ENCODE peak calls at places on chromosomes 13 and 19, in eight cellular contexts. One of them, this sample, is unnamed.

GRCh38 chr13:106753241-106753640 is 185.3 kb upstream of the ARGLU1 start:
- DNase-seq in HEK293T: peak; percentile 10
- DNase-seq in EH: no peak
- DNase-seq in fibroblast of gingiva: no peak
- DNase-seq in stimulated activated CD4-positive, alpha-beta T cell treated with anti-CD3 and anti-CD28 coated beads, TNF-alpha, amount 100 ng/mL, for 48 hours: no peak
- DNase-seq in HT-29: peak; percentile 36
- DNase-seq in right atrium auricular region: no peak
- DNase-seq in T-helper 17 cell: no peak
- DNase-seq in this sample: no peak

GRCh38 chr13:45393941-45394570 is 24.1 kb downstream of the SLC25A30 start:
- DNase-seq in HEK293T: peak; percentile 68
- DNase-seq in EH: peak; percentile 62
- DNase-seq in fibroblast of gingiva: peak; percentile 42
- DNase-seq in stimulated activated CD4-positive, alpha-beta T cell treated with anti-CD3 and anti-CD28 coated beads, TNF-alpha, amount 100 ng/mL, for 48 hours: no peak
- DNase-seq in HT-29: peak; percentile 81
- DNase-seq in right atrium auricular region: no peak
- DNase-seq in T-helper 17 cell: no peak
- DNase-seq in this sample: no peak

GRCh38 chr13:79480954-79481684 is at the start of gene NDFIP2:
- DNase-seq in HEK293T: peak; percentile 91
- DNase-seq in EH: peak; percentile 85
- DNase-seq in fibroblast of gingiva: peak; percentile 89
- DNase-seq in stimulated activated CD4-positive, alpha-beta T cell treated with anti-CD3 and anti-CD28 coated beads, TNF-alpha, amount 100 ng/mL, for 48 hours: peak; percentile 80
- DNase-seq in HT-29: peak; percentile 91
- DNase-seq in right atrium auricular region: peak; percentile 80
- DNase-seq in T-helper 17 cell: peak; percentile 76
- DNase-seq in this sample: peak; percentile 47

GRCh38 chr19:55212447-55212846 is 3.1 kb upstream of the PTPRH start:
- DNase-seq in HEK293T: no peak
- DNase-seq in EH: no peak
- DNase-seq in fibroblast of gingiva: no peak
- DNase-seq in stimulated activated CD4-positive, alpha-beta T cell treated with anti-CD3 and anti-CD28 coated beads, TNF-alpha, amount 100 ng/mL, for 48 hours: peak; percentile 23
- DNase-seq in HT-29: peak; percentile 98
- DNase-seq in right atrium auricular region: no peak
- DNase-seq in T-helper 17 cell: no peak
- DNase-seq in this sample: no peak

GRCh38 chr13:44739539-44739938 is 163.4 kb upstream of the TSC22D1 start:
- DNase-seq in HEK293T: no peak
- DNase-seq in EH: no peak
- DNase-seq in fibroblast of gingiva: no peak
- DNase-seq in stimulated activated CD4-positive, alpha-beta T cell treated with anti-CD3 and anti-CD28 coated beads, TNF-alpha, amount 100 ng/mL, for 48 hours: no peak
- DNase-seq in HT-29: no peak
- DNase-seq in right atrium auricular region: no peak
- DNase-seq in T-helper 17 cell: no peak
- DNase-seq in this sample: no peak

GRCh38 chr13:28337196-28338045 is 157.5 kb downstream of the FLT1 start:
- DNase-seq in HEK293T: no peak
- DNase-seq in EH: peak; percentile 97
- DNase-seq in fibroblast of gingiva: peak; percentile 82
- DNase-seq in stimulated activated CD4-positive, alpha-beta T cell treated with anti-CD3 and anti-CD28 coated beads, TNF-alpha, amount 100 ng/mL, for 48 hours: no peak
- DNase-seq in HT-29: no peak
- DNase-seq in right atrium auricular region: no peak
- DNase-seq in T-helper 17 cell: no peak
- DNase-seq in this sample: no peak

GRCh38 chr19:6017576-6017975 is 39.6 kb upstream of the RANBP3 start:
- DNase-seq in HEK293T: no peak
- DNase-seq in EH: no peak
- DNase-seq in fibroblast of gingiva: no peak
- DNase-seq in stimulated activated CD4-positive, alpha-beta T cell treated with anti-CD3 and anti-CD28 coated beads, TNF-alpha, amount 100 ng/mL, for 48 hours: no peak
- DNase-seq in HT-29: no peak
- DNase-seq in right atrium auricular region: no peak
- DNase-seq in T-helper 17 cell: no peak
- DNase-seq in this sample: no peak

GRCh38 chr13:66033924-66034323 is 1196.2 kb downstream of the PCDH9 start:
- DNase-seq in HEK293T: no peak
- DNase-seq in EH: no peak
- DNase-seq in fibroblast of gingiva: no peak
- DNase-seq in stimulated activated CD4-positive, alpha-beta T cell treated with anti-CD3 and anti-CD28 coated beads, TNF-alpha, amount 100 ng/mL, for 48 hours: no peak
- DNase-seq in HT-29: no peak
- DNase-seq in right atrium auricular region: no peak
- DNase-seq in T-helper 17 cell: no peak
- DNase-seq in this sample: no peak

GRCh38 chr19:32123355-32123940 is 222.0 kb upstream of the ZNF507 start:
- DNase-seq in HEK293T: no peak
- DNase-seq in EH: no peak
- DNase-seq in fibroblast of gingiva: no peak
- DNase-seq in stimulated activated CD4-positive, alpha-beta T cell treated with anti-CD3 and anti-CD28 coated beads, TNF-alpha, amount 100 ng/mL, for 48 hours: no peak
- DNase-seq in HT-29: no peak
- DNase-seq in right atrium auricular region: no peak
- DNase-seq in T-helper 17 cell: no peak
- DNase-seq in this sample: no peak

GRCh38 chr19:45098521-45099464 is 5.8 kb downstream of the PPP1R37 start:
- DNase-seq in HEK293T: no peak
- DNase-seq in EH: no peak
- DNase-seq in fibroblast of gingiva: peak; percentile 52
- DNase-seq in stimulated activated CD4-positive, alpha-beta T cell treated with anti-CD3 and anti-CD28 coated beads, TNF-alpha, amount 100 ng/mL, for 48 hours: no peak
- DNase-seq in HT-29: no peak
- DNase-seq in right atrium auricular region: peak; percentile 63
- DNase-seq in T-helper 17 cell: no peak
- DNase-seq in this sample: no peak

GRCh38 chr19:12946092-12946845 is 607 bp downstream of the RAD23A start:
- DNase-seq in HEK293T: peak; percentile 71
- DNase-seq in EH: peak; percentile 87
- DNase-seq in fibroblast of gingiva: peak; percentile 85
- DNase-seq in stimulated activated CD4-positive, alpha-beta T cell treated with anti-CD3 and anti-CD28 coated beads, TNF-alpha, amount 100 ng/mL, for 48 hours: no peak
- DNase-seq in HT-29: peak; percentile 69
- DNase-seq in right atrium auricular region: no peak
- DNase-seq in T-helper 17 cell: peak; percentile 37
- DNase-seq in this sample: no peak

This sample was measured in iPS DF 6.9.